ENCODE peak calls at places on chromosomes 2 and 18, in seven cellular contexts. Q, J, D, K, U, A and V are unnamed samples.

GRCh38 chr18:77607087-77607486 is 357.4 kb downstream of the GALR1 start:
- DNase-seq in Q (no peak), J (no peak), D (no peak), K (no peak), U (no peak), A (no peak), V (no peak)

GRCh38 chr2:127634626-127635379 is 11.2 kb upstream of the GPR17 start:
- DNase-seq in Q (no peak), J (no peak), D (no peak), K (no peak), U (no peak), A (no peak), V (no peak)

GRCh38 chr2:61356958-61357350 is 113.9 kb downstream of the USP34 start:
- DNase-seq in Q (no peak), J (no peak), D (no peak), K (peak), U (no peak), A (no peak), V (peak)

GRCh38 chr2:51795248-51795888 is 763.4 kb upstream of the NRXN1 start:
- DNase-seq in Q (no peak), J (no peak), D (no peak), K (no peak), U (no peak), A (peak), V (no peak)

GRCh38 chr18:59271606-59272220 is 1.5 kb downstream of the RAX start:
- DNase-seq in Q (no peak), J (no peak), D (no peak), K (no peak), U (no peak), A (no peak), V (no peak)

GRCh38 chr2:9637330-9637729 is 6.5 kb upstream of the YWHAQ start:
- DNase-seq in Q (no peak), J (peak), D (no peak), K (no peak), U (no peak), A (no peak), V (peak)

GRCh38 chr2:148876589-148877402 is 1.8 kb downstream of the KIF5C start:
- DNase-seq in Q (no peak), J (peak), D (no peak), K (no peak), U (peak), A (peak), V (no peak)

GRCh38 chr2:135916232-135916631 is 40.0 kb upstream of the MCM6 start:
- DNase-seq in Q (no peak), J (peak), D (no peak), K (no peak), U (no peak), A (no peak), V (peak)

GRCh38 chr2:119941388-119941787 is 71.5 kb upstream of the EPB41L5 start:
- DNase-seq in Q (no peak), J (no peak), D (no peak), K (no peak), U (no peak), A (no peak), V (no peak)

GRCh38 chr18:70293166-70293565 is 4.3 kb downstream of the SOCS6 start:
- DNase-seq in Q (peak), J (peak), D (no peak), K (no peak), U (no peak), A (no peak), V (no peak)

GRCh38 chr2:236998250-236998649 is 87.4 kb upstream of the COPS8 start:
- DNase-seq in Q (no peak), J (no peak), D (no peak), K (no peak), U (no peak), A (no peak), V (peak)

GRCh38 chr2:30208453-30208852 is 22.9 kb upstream of the LBH start:
- DNase-seq in Q (peak), J (peak), D (no peak), K (no peak), U (peak), A (peak), V (peak)

GRCh38 chr2:186757009-186757408 is 63.1 kb downstream of the FAM171B start:
- DNase-seq in Q (no peak), J (no peak), D (no peak), K (no peak), U (no peak), A (no peak), V (no peak)

GRCh38 chr2:188623995-188624643 is 332.4 kb downstream of the GULP1 start:
- DNase-seq in Q (no peak), J (no peak), D (no peak), K (peak), U (no peak), A (no peak), V (peak)

GRCh38 chr2:162457487-162457886 is 113.6 kb downstream of the GCA start:
- DNase-seq in Q (no peak), J (no peak), D (no peak), K (no peak), U (no peak), A (no peak), V (no peak)

GRCh38 chr2:20604401-20604911 is 46.4 kb downstream of the HS1BP3 start:
- DNase-seq in Q (no peak), J (no peak), D (no peak), K (no peak), U (no peak), A (no peak), V (no peak)

GRCh38 chr2:218513676-218514075 is 54.5 kb downstream of the USP37 start:
- DNase-seq in Q (no peak), J (no peak), D (no peak), K (no peak), U (no peak), A (no peak), V (no peak)

GRCh38 chr2:127707890-127708648 is 6.8 kb downstream of the SFT2D3 start:
- DNase-seq in Q (no peak), J (no peak), D (no peak), K (no peak), U (no peak), A (no peak), V (peak)

GRCh38 chr2:67393237-67393636 is 3.9 kb upstream of the ETAA1 start:
- DNase-seq in Q (no peak), J (no peak), D (no peak), K (no peak), U (no peak), A (no peak), V (no peak)

GRCh38 chr2:216632321-216632951 is 784 bp upstream of the IGFBP2 start:
- DNase-seq in Q (no peak), J (no peak), D (no peak), K (no peak), U (no peak), A (peak), V (no peak)

GRCh38 chr2:57076856-57077255 is 893.1 kb downstream of the CCDC85A start:
- DNase-seq in Q (no peak), J (no peak), D (no peak), K (no peak), U (no peak), A (no peak), V (no peak)

GRCh38 chr2:178568227-178568626 is 88.0 kb downstream of the PLEKHA3 start:
- DNase-seq in Q (no peak), J (no peak), D (no peak), K (no peak), U (no peak), A (no peak), V (no peak)

GRCh38 chr18:78771496-78772368 is 207.9 kb upstream of the SALL3 start:
- DNase-seq in Q (no peak), J (no peak), D (no peak), K (no peak), U (no peak), A (no peak), V (no peak)

GRCh38 chr2:101754613-101755012 is 57.1 kb downstream of the MAP4K4 start:
- DNase-seq in Q (no peak), J (no peak), D (no peak), K (no peak), U (no peak), A (no peak), V (peak)

GRCh38 chr2:236121546-236121945 is 46.6 kb downstream of the GBX2 start:
- DNase-seq in Q (no peak), J (no peak), D (no peak), K (no peak), U (no peak), A (no peak), V (no peak)

GRCh38 chr18:56921888-56922480 is 224.9 kb upstream of the BOD1L2 start:
- DNase-seq in Q (no peak), J (peak), D (no peak), K (no peak), U (no peak), A (no peak), V (no peak)

GRCh38 chr2:226427538-226428307 is 371.9 kb downstream of the IRS1 start:
- DNase-seq in Q (no peak), J (no peak), D (no peak), K (peak), U (no peak), A (no peak), V (peak)

GRCh38 chr2:207903236-207903635 is 122.1 kb downstream of the PLEKHM3 start:
- DNase-seq in Q (no peak), J (no peak), D (no peak), K (no peak), U (no peak), A (no peak), V (no peak)

GRCh38 chr18:74066018-74066417 is 81.6 kb downstream of the FBXO15 start:
- DNase-seq in Q (no peak), J (no peak), D (no peak), K (no peak), U (no peak), A (no peak), V (no peak)

GRCh38 chr18:9597609-9598008 is 16.8 kb downstream of the PPP4R1 start:
- DNase-seq in Q (no peak), J (no peak), D (no peak), K (no peak), U (no peak), A (no peak), V (no peak)

GRCh38 chr2:193841389-193842150 is 1646.8 kb upstream of the TMEFF2 start:
- DNase-seq in Q (no peak), J (no peak), D (no peak), K (peak), U (no peak), A (no peak), V (peak)

GRCh38 chr18:12256946-12257345 is 2.8 kb downstream of the CIDEA start:
- DNase-seq in Q (no peak), J (no peak), D (no peak), K (no peak), U (no peak), A (no peak), V (no peak)

GRCh38 chr2:6919912-6920905 is 3.0 kb downstream of the RNF144A start:
- DNase-seq in Q (no peak), J (no peak), D (no peak), K (no peak), U (no peak), A (no peak), V (no peak)

GRCh38 chr18:58315041-58315440 is 271.0 kb downstream of the NEDD4L start:
- DNase-seq in Q (no peak), J (no peak), D (no peak), K (no peak), U (no peak), A (no peak), V (no peak)

GRCh38 chr2:241810304-241811208 is 1.6 kb downstream of the NEU4 start:
- DNase-seq in Q (no peak), J (no peak), D (no peak), K (no peak), U (no peak), A (peak), V (no peak)

GRCh38 chr2:206424134-206424533 is 19.2 kb upstream of the ADAM23 start:
- DNase-seq in Q (no peak), J (no peak), D (no peak), K (no peak), U (no peak), A (no peak), V (no peak)